ENCODE peak calls at places on chromosomes 2 and 18, in seven cellular contexts. K is pancreas, T is hepatocyte, H is tibial artery, R is GM23248, M is neuronal stem cell, O is PC-3. Q is an unnamed sample.

GRCh38 chr18:59900222-59901128 is 679 bp downstream of the PMAIP1 start:
- DNase-seq in K (no peak), T (peak; percentile 66), H (no peak), R (peak; percentile 71), M (peak; percentile 27), O (peak; percentile 70), Q (no peak)

GRCh38 chr2:99867690-99868089 is 274.7 kb downstream of the AFF3 start:
- DNase-seq in K (no peak), T (no peak), H (no peak), R (no peak), M (no peak), O (peak; percentile 18), Q (no peak)

GRCh38 chr2:76019130-76019529 is 308.4 kb upstream of the GCFC2 start:
- DNase-seq in K (no peak), T (no peak), H (no peak), R (no peak), M (no peak), O (no peak), Q (no peak)

GRCh38 chr2:149490296-149490695 is 97.3 kb downstream of the MMADHC start:
- DNase-seq in K (no peak), T (peak; percentile 38), H (no peak), R (peak; percentile 48), M (no peak), O (peak; percentile 13), Q (no peak)

GRCh38 chr2:240929364-240930095 is 23.4 kb downstream of the CROCC2 start:
- DNase-seq in K (no peak), T (no peak), H (no peak), R (no peak), M (no peak), O (no peak), Q (no peak)

GRCh38 chr18:27942706-27943105 is 234.2 kb downstream of the CDH2 start:
- DNase-seq in K (no peak), T (no peak), H (no peak), R (peak; percentile 20), M (no peak), O (peak; percentile 24), Q (no peak)

GRCh38 chr2:6772366-6772710 is 93.4 kb downstream of the CMPK2 start:
- DNase-seq in K (no peak), T (peak; percentile 50), H (no peak), R (no peak), M (peak; percentile 17), O (peak; percentile 36), Q (no peak)

GRCh38 chr2:129233166-129233565 is 746.3 kb upstream of the RAB6C start:
- DNase-seq in K (no peak), T (no peak), H (no peak), R (no peak), M (no peak), O (no peak), Q (no peak)

GRCh38 chr2:170812716-170813585 is 3.7 kb upstream of the GAD1 start:
- DNase-seq in K (no peak), T (peak; percentile 92), H (no peak), R (peak; percentile 99), M (peak; percentile 84), O (peak; percentile 94), Q (no peak)

GRCh38 chr2:16660039-16660619 is 5.5 kb downstream of the CYRIA start:
- DNase-seq in K (no peak), T (no peak), H (no peak), R (no peak), M (no peak), O (no peak), Q (no peak)

DNA sequence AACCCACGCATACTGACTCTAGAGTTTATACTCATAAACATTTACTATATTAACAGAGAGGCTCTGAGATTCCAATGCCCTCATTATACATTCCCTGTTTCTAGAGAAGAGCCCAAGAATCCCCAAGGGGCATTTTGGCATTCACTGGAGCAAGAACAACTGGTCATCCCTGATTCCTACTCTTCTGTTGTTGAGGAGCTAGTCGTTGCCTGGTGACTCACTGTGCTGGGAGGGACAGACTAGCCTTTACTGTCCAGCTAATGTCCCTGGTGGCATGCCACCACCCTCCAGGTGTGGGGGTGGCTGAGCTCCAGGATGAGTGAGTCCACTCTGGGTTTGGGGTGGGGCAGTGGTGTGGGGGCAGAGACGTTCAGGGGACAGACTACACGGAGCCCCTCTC is 49.2 kb downstream of the RHOB start:
- DNase-seq in K (no peak), T (peak; percentile 38), H (peak; percentile 45), R (peak; percentile 95), M (no peak), O (peak; percentile 87), Q (no peak)
- H3K4me3 ChIP-seq in K (no peak overlapping the region), T (no peak overlapping the region), H (no peak overlapping the region), R (no peak overlapping the region), M (no peak overlapping the region), O (no peak overlapping the region), Q (no peak overlapping the region)

GRCh38 chr18:22466608-22467390 is 49.1 kb upstream of the CTAGE1 start:
- DNase-seq in K (no peak), T (peak; percentile 69), H (peak; percentile 47), R (peak; percentile 80), M (no peak), O (peak; percentile 96), Q (peak; percentile 87)
- H3K4me1 ChIP-seq in K (peaks cover 30% of the 10 kb centered on the region), T (peaks cover 52% of the 10 kb centered on the region), H (peaks cover 64% of the 10 kb centered on the region), R (peaks cover 37% of the 10 kb centered on the region), M (peaks cover 12% of the 10 kb centered on the region), O (peaks cover 64% of the 10 kb centered on the region), Q (peaks cover 71% of the 10 kb centered on the region)

DNA sequence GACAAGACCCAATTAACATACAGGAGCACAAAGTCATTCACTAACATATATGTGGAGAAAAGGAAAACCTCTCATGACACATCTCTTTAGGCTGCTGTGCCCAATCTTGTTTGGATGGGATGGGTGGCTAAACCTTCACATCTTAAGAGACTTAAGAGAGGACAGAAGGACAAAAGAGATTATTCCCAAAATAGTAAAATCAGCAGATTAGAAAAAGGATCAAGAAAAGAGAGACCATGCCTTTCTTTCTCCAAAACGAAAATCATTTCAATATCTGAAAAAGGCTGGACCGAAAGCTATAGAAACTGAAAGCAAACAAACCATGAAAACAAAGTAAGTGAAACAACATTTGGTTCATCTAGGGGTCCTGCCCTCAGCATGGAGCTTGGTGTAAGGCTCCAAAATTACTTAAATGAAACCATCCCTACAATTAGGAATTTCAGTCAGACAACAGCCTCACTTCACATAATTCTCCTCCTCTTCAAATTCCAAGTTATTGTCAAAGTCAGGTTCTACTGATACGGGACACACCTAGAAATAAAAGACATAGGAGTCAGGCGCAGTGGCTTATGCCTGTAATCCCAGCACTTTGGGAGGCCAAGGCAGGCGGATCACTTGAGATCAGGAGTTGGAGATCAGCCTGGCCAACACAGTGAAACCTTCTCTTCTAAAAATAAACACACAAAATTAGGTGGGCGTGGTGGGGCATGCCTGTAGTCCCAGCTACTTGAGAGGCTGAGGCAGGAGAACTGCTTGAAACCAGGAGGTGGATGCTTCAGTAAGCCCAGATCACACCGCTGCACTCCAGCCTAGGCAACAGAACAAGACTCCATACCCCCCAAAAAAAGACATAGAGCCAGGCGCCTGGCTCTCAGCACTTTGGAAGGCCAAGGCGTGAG is 5.2 kb downstream of the STARD7 start:
- DNase-seq in K (no peak), T (no peak), H (no peak), R (peak; percentile 51), M (no peak), O (no peak), Q (no peak)
- H3K4me3 ChIP-seq in K (no peak overlapping the region), T (no peak overlapping the region), H (no peak overlapping the region), R (peak overlapping the region; percentile 43), M (no peak overlapping the region), O (no peak overlapping the region), Q (no peak overlapping the region)

GRCh38 chr2:197929008-197929885 is 124.9 kb downstream of the PLCL1 start:
- DNase-seq in K (no peak), T (no peak), H (no peak), R (no peak), M (no peak), O (no peak), Q (no peak)
- H3K4me1 ChIP-seq in K (no peaks in the 10 kb centered on the region), T (no peaks in the 10 kb centered on the region), H (peaks cover 44% of the 10 kb centered on the region), R (peaks cover 20% of the 10 kb centered on the region), M (peaks cover 2% of the 10 kb centered on the region), O (no peaks in the 10 kb centered on the region), Q (no peaks in the 10 kb centered on the region)

GRCh38 chr2:176081993-176082884 is 1.5 kb downstream of the EVX2 start:
- DNase-seq in K (peak; percentile 60), T (no peak), H (no peak), R (no peak), M (no peak), O (no peak), Q (no peak)

GRCh38 chr2:176082885-176083731 is 654 bp downstream of the EVX2 start:
- DNase-seq in K (peak; percentile 67), T (no peak), H (no peak), R (no peak), M (no peak), O (no peak), Q (no peak)

GRCh38 chr2:176085120-176085788 is 1.5 kb upstream of the EVX2 start:
- DNase-seq in K (peak; percentile 60), T (no peak), H (no peak), R (no peak), M (no peak), O (no peak), Q (no peak)

GRCh38 chr2:176084629-176085119 is 912 bp upstream of the EVX2 start:
- DNase-seq in K (no peak), T (no peak), H (no peak), R (peak; percentile 50), M (no peak), O (no peak), Q (no peak)

DNA sequence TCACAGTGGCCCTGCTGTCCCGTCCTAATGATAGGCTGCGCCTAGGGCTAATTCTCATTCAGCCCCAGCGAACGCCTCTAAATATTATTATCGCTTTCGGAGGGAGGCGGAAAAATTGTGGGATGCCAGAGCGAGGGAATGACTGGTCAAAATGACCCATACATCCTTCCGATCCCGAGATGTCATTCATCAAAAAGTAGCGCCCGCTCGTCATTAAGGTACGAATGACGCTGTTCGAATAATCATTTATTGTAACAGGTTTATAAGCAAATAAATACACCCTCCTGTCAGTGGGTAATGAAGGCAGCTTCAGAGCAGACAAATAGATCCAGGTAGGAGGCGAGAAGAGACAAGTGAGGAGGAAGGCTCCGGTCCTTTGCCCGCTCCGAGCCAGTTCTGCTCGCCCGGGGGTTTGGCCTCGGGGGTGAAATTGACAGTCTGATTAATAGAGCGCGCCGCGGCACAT is at the start of gene EVX2:
- DNase-seq in K (no peak), T (no peak), H (no peak), R (no peak), M (no peak), O (no peak), Q (no peak)
- H3K4me3 ChIP-seq in K (no peak within 1 kb of the TSS), T (peak within 1 kb of the TSS; percentile 53), H (no peak within 1 kb of the TSS), R (no peak within 1 kb of the TSS), M (no peak within 1 kb of the TSS), O (no peak within 1 kb of the TSS), Q (peak within 1 kb of the TSS; percentile 1)

Q was measured in Caco-2.